ENCODE peak calls at places on chromosomes 12 and 14, in four cellular contexts. Q is right cardiac atrium, M is adipocyte, J is aorta. W is an unnamed sample.

GRCh38 chr14:89004195-89004594 is 179.7 kb downstream of the TTC8 start:
- DNase-seq in M (peak; percentile 42), Q (no peak), J (no peak), W (no peak)

GRCh38 chr12:15526033-15526432 is 203.7 kb downstream of the PTPRO start:
- DNase-seq in M (no peak), J (no peak), Q (no peak), W (no peak)

GRCh38 chr12:59329457-59329856 is 266.4 kb upstream of the SLC16A7 start:
- DNase-seq in M (no peak), Q (no peak), J (no peak), W (no peak)

GRCh38 chr12:109099426-109100020 is 2.1 kb downstream of the UNG start:
- DNase-seq in J (no peak), Q (no peak), M (peak; percentile 25), W (no peak)

GRCh38 chr14:67764496-67764895 is 51.9 kb downstream of the ZFYVE26 start:
- DNase-seq in M (no peak), J (no peak), Q (no peak), W (no peak)

GRCh38 chr12:89673603-89674002 is 35.0 kb downstream of the ATP2B1 start:
- DNase-seq in M (no peak), Q (no peak), J (no peak), W (no peak)

GRCh38 chr14:90140956-90141316 is 79.1 kb downstream of the KCNK13 start:
- DNase-seq in M (no peak), Q (no peak), J (no peak), W (no peak)

GRCh38 chr14:38201137-38201828 is 6.4 kb upstream of the SSTR1 start:
- DNase-seq in J (no peak), Q (no peak), M (no peak), W (no peak)

GRCh38 chr12:100026241-100026640 is 41.5 kb upstream of the ANKS1B start:
- DNase-seq in M (peak; percentile 33), Q (no peak), J (no peak), W (no peak)

GRCh38 chr12:51246254-51246853 is 7.7 kb downstream of the DAZAP2 start:
- DNase-seq in J (no peak), Q (peak; percentile 25), M (no peak), W (no peak)

GRCh38 chr12:109144224-109144623 is 27.8 kb downstream of the ACACB start:
- DNase-seq in M (no peak), J (no peak), Q (no peak), W (no peak)

GRCh38 chr14:62847168-62847567 is 198.1 kb downstream of the KCNH5 start:
- DNase-seq in Q (no peak), J (no peak), M (peak; percentile 44), W (no peak)

DNA sequence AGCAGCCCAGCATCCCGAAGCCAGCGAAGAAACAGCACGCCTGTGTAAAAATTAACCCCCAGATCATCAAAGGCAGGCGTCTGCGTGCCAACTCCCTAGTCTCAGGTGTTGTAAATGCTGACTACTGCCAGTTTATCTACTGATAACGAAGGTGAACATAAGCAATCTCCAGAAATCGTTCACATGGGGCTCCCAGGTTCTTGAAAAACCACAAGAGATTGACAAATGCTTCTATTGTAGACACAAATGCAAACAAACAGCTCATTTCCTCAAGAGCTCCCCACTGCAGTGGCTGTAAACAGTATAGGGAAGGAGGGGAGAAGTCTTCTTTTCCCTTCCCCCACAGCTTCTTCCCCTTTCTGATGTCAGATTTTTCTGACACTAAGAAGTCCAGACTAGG is 5.3 kb upstream of the PLEKHG3 start:
- DNase-seq in Q (no peak), J (no peak), M (no peak), W (no peak)
- H3K27me3 ChIP-seq in Q (no peaks in the 10 kb centered on the region), J (no peaks in the 10 kb centered on the region), M (peaks cover 53% of the 10 kb centered on the region), W (no peaks in the 10 kb centered on the region)

DNA sequence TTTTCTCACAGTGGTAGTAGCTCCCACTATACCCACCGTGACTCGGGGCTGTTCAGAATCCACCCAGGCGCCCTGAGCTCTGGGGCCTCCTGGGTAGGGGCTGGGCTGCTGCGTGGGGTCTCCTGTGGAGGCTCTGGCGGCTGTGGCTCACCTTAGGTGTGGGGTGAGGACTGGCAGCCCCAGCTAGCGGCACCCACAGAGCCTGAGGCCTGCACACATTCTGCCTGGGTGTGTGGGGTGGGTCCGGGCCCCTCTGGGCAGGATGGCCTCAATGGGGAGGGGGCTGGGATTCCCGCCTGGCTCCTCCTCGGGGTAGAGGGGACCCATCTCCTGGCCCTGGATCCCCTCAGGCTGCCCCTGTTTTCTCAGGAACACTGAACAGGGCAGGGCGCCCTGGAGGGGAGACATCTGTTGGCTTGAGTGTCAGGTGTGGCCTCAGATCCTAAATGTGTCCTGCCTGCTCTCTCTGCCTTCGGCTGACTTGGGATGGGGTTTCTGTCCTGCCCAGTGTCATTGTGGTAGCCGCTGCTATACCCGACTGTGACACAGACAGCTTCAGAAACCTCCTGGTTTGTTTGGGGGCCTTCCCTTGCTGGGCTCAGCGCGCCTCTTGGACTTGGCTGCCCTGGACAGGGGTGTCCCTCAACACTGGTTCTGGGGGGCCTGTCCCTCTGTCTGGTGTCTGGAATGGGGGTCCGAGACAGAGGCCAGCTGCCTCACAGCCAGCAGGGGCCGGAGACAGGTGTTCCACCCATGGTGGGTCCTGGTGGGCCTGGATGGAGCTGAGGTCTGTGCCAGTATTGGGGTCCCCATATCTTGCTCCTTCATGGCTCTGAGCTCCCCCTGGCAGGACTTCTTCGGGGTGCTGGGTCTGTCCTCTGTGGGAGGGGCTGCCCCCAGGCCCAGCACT is 354.9 kb downstream of the TMEM121 start:
- DNase-seq in Q (peak; percentile 4), J (peak; percentile 32), M (no peak), W (no peak)
- H3K27me3 ChIP-seq in Q (no peaks in the 10 kb centered on the region), J (no peaks in the 10 kb centered on the region), M (no peaks in the 10 kb centered on the region), W (peaks cover 9% of the 10 kb centered on the region)

GRCh38 chr14:92356677-92357076 is 33.7 kb downstream of the SLC24A4 start:
- DNase-seq in M (no peak), Q (no peak), J (no peak), W (no peak)
- H3K27me3 ChIP-seq in M (peaks cover 17% of the 10 kb centered on the region), Q (peaks cover 3% of the 10 kb centered on the region), J (no peaks in the 10 kb centered on the region), W (no peaks in the 10 kb centered on the region)

GRCh38 chr12:52261211-52261484 is 13.3 kb upstream of the KRT86 start:
- DNase-seq in Q (no peak), M (no peak), J (no peak), W (no peak)
- H3K27me3 ChIP-seq in Q (no peaks in the 10 kb centered on the region), M (peaks cover 50% of the 10 kb centered on the region), J (no peaks in the 10 kb centered on the region), W (peaks cover 18% of the 10 kb centered on the region)

GRCh38 chr12:124172646-124173045 is 122.2 kb upstream of the RFLNA start:
- DNase-seq in Q (no peak), M (peak; percentile 50), J (peak; percentile 2), W (no peak)

GRCh38 chr12:124168016-124168415 is 126.9 kb upstream of the RFLNA start:
- DNase-seq in M (no peak), J (no peak), Q (no peak), W (no peak)

GRCh38 chr12:124169577-124169976 is 125.3 kb upstream of the RFLNA start:
- DNase-seq in M (no peak), Q (no peak), J (no peak), W (no peak)

GRCh38 chr12:124171231-124171985 is 123.5 kb upstream of the RFLNA start:
- DNase-seq in J (no peak), Q (no peak), M (no peak), W (no peak)

DNA sequence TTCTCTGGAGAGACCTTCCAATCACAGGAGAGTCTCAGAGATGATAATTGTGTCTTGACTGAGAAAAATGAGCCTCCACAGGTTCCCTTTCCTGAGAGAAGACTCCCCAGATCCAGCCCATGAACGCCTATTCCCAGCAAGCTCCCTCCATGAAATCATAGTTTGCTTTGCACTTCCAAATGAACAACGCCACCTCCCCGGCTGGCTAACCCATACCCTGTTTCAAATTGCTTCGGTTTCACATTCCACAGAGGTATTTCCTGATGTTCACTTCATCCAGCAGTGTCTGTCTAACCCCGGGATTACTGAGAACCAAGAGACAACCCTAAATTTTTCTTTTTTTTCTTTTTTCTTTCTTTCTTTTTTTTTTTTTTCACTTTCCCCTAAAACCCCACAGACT is 124.1 kb upstream of the RFLNA start:
- DNase-seq in Q (no peak), M (no peak), J (no peak), W (no peak)
- H3K27me3 ChIP-seq in Q (no peaks in the 10 kb centered on the region), M (no peaks in the 10 kb centered on the region), J (no peaks in the 10 kb centered on the region), W (peaks cover 3% of the 10 kb centered on the region)

GRCh38 chr12:114391088-114391487 is 14.9 kb downstream of the TBX5 start:
- DNase-seq in M (no peak), J (no peak), Q (no peak), W (no peak)
- H3K27me3 ChIP-seq in M (no peaks in the 10 kb centered on the region), J (no peaks in the 10 kb centered on the region), Q (no peaks in the 10 kb centered on the region), W (peaks cover 7% of the 10 kb centered on the region)

GRCh38 chr14:76380991-76381390 is 5.1 kb downstream of the ESRRB start:
- DNase-seq in J (no peak), Q (no peak), M (no peak), W (no peak)
- H3K27me3 ChIP-seq in J (no peaks in the 10 kb centered on the region), Q (no peaks in the 10 kb centered on the region), M (peaks cover 97% of the 10 kb centered on the region), W (peaks cover 21% of the 10 kb centered on the region)

GRCh38 chr12:132172619-132173018 is 28.4 kb downstream of the NOC4L start:
- DNase-seq in Q (peak; percentile 4), M (no peak), J (peak; percentile 39), W (no peak)
- H3K27me3 ChIP-seq in Q (no peaks in the 10 kb centered on the region), M (peaks cover 52% of the 10 kb centered on the region), J (no peaks in the 10 kb centered on the region), W (peaks cover 3% of the 10 kb centered on the region)